ENCODE peak calls at places on chromosomes 11 and 22, in eight cellular contexts. I, S, Q, U, W, O, M and P are unnamed samples.
A peak's percentile ranks its signal among the peaks of the same experiment; 100 is the strongest.

GRCh38 chr11:17575431-17576425 is 28.7 kb downstream of the OTOG start:
- DNase-seq in M (no peak), I (no peak), W (peak; percentile 18), O (no peak), Q (no peak), U (no peak), S (no peak), P (peak; percentile 31)

GRCh38 chr11:107769189-107769588 is 57.3 kb upstream of the SLN start:
- DNase-seq in M (no peak), Q (no peak), S (no peak), O (no peak), I (no peak), U (no peak), W (no peak), P (no peak)

GRCh38 chr22:30308518-30309230 is 18.1 kb downstream of the TBC1D10A start:
- DNase-seq in W (no peak), S (no peak), O (peak; percentile 85), U (no peak), I (no peak), Q (no peak), M (no peak), P (no peak)

GRCh38 chr11:45847908-45848316 is 637 bp downstream of the CRY2 start:
- DNase-seq in Q (no peak), M (peak; percentile 47), O (peak; percentile 80), U (peak; percentile 46), I (peak; percentile 84), S (peak; percentile 64), W (peak; percentile 66), P (peak; percentile 38)

GRCh38 chr11:95450547-95451123 is 219.6 kb upstream of the SESN3 start:
- DNase-seq in M (no peak), Q (no peak), U (no peak), W (no peak), O (no peak), I (no peak), S (no peak), P (no peak)

GRCh38 chr11:69138265-69138664 is 17.5 kb upstream of the SMIM38 start:
- DNase-seq in W (peak; percentile 51), S (no peak), M (no peak), Q (no peak), O (no peak), I (peak; percentile 34), U (no peak), P (no peak)

GRCh38 chr11:68003846-68004550 is at the start of gene UNC93B1:
- DNase-seq in U (peak; percentile 81), M (peak; percentile 95), O (peak; percentile 94), I (peak; percentile 98), S (peak; percentile 91), W (peak; percentile 93), Q (peak; percentile 91), P (peak; percentile 76)

GRCh38 chr11:94968334-94968958 is 4.9 kb downstream of the CWC15 start:
- DNase-seq in Q (no peak), O (no peak), U (no peak), M (no peak), S (no peak), I (no peak), W (no peak), P (no peak)

GRCh38 chr22:29722151-29722550 is 2.3 kb downstream of the CABP7 start:
- DNase-seq in S (no peak), W (no peak), O (no peak), Q (no peak), I (no peak), U (no peak), M (no peak), P (no peak)

GRCh38 chr11:115334932-115335788 is 169.1 kb downstream of the CADM1 start:
- DNase-seq in M (no peak), I (no peak), Q (no peak), O (no peak), U (no peak), W (no peak), S (peak; percentile 17), P (no peak)

DNA sequence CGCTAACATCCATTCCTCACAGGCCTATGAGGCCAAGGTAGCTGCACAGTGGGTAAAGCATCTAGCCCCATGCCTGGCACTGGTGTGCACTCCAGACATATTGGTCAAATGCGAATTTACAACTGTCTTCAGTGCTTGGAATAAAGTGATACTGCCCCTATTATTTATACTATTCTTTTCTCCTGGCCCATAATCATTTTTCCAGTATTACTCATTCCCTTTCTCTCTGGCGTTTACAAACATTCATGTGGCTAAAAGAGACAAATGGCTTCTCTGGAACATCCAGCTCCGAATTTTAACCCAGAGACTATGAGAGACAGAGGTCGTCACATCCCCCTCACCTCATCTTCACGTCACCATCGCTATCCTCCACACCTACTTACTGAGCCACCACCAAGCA is 87.2 kb upstream of the PITPNB start:
- DNase-seq in S (no peak), M (no peak), O (no peak), U (no peak), W (no peak), Q (no peak), I (no peak), P (no peak)
- TF ChIP-seq POLR2AphosphoS5 in S (no peak), M (no peak), O (no peak), U (no peak), W (no peak), Q (no peak), I (no peak), P (no peak)

GRCh38 chr11:58575377-58576020 is at the start of gene LPXN:
- DNase-seq in M (peak; percentile 86), U (no peak), S (no peak), W (no peak), Q (no peak), I (no peak), O (no peak), P (no peak)
- TF ChIP-seq POLR2AphosphoS5 in M (peak; percentile 87), U (no peak), S (no peak), W (no peak), Q (peak; percentile 98), I (peak; percentile 97), O (peak; percentile 28), P (no peak)

DNA sequence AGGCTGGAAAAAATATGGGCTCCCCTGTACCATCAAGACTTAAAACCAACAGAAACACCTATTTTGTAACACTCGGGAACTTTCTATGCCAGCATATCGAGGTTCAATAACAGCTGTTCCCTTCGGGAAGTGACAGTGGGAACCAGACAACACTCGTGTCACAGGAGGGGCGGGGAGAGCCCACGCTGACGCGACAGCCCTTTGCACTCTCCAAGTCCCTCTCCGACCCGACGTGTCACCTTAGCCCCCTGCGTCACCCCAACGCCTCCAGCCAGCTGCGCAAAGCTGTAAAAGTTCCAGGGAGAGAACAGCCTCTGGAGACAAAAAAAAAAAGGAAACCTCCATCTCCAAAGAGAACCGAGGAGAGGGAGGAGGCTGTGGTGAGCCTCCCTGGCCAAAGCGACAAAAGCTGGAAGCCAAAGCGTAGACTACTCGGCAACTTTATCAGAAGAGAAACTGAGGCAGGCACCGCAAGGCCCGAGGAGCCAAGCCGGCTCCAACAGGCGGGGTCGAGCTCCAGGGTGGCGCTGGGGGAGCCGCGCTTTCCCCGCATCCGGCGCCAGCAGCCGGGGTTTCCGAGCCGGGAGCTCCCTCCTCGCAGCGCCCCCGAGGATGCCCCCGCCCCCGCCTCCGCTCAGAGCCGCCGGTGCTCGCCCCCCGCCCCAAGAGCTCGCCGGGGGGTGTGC is 751 bp downstream of the ARFGAP3 start:
- DNase-seq in W (peak; percentile 52), S (no peak), I (peak; percentile 88), Q (peak; percentile 37), M (peak; percentile 9), U (peak; percentile 40), O (peak; percentile 82), P (no peak)
- TF ChIP-seq POLR2AphosphoS5 in W (peak; percentile 18), S (no peak), I (peak; percentile 68), Q (no peak), M (no peak), U (peak; percentile 57), O (peak; percentile 15), P (no peak)

GRCh38 chr11:134562176-134562575 is 150.1 kb upstream of the B3GAT1 start:
- DNase-seq in W (no peak), O (peak; percentile 17), Q (no peak), U (no peak), S (no peak), M (no peak), I (no peak), P (no peak)

GRCh38 chr11:134564472-134565200 is 152.6 kb upstream of the B3GAT1 start:
- DNase-seq in I (no peak), O (no peak), U (no peak), M (no peak), Q (no peak), W (no peak), S (no peak), P (no peak)

GRCh38 chr11:134562941-134563471 is 151.0 kb upstream of the B3GAT1 start:
- DNase-seq in W (no peak), M (no peak), O (peak; percentile 62), U (no peak), Q (no peak), S (no peak), I (peak; percentile 58), P (no peak)

GRCh38 chr11:134566311-134566710 is 154.3 kb upstream of the B3GAT1 start:
- DNase-seq in I (no peak), S (no peak), M (no peak), U (no peak), Q (no peak), O (no peak), W (no peak), P (no peak)

DNA sequence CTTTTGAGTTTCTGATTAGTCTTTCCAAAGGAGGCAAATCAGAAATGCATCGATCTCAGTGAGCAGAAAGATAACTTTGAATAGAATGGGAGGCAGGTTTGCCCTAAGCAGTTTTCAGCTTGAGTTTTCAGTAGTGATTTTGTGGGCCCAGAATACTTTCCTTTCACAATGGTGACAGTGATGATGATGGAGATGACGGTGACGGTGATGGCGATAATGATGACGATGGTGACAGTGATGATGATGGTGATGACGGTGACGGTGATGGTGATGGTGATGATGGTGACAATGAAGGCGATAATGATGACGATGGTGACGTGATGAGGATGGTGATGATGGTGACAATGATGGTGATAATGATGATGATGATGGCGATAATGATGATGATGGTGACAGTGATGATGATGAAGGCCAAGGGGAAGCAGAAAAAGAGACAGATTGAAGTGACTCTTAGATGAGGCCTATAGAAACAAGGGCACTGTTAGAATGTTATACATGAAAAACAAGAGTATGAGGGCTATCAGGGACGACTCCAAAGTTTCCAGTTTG is 153.4 kb upstream of the B3GAT1 start:
- DNase-seq in Q (no peak), I (no peak), U (no peak), O (no peak), S (no peak), M (no peak), W (no peak), P (no peak)
- TF ChIP-seq POLR2AphosphoS5 in Q (no peak), I (no peak), U (no peak), O (no peak), S (no peak), M (no peak), W (no peak), P (no peak)

DNA sequence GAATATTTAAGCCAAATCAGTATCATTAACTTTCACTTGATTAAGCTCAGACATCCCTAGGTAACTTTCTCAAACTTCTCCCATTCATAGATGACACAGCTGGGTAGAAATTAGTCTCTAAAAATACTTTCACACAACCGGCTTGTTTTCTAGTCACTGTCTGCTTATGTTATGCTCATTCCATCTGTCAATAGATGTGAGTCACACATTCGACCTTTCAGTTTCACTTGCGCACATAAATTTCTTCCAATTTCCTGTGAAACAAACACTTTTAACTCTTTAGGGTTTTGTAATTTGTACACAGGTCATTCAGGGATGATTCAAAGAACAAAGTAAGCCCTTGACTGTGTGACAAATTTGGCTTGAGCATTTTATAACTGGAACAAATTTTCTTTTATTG is 723.0 kb downstream of the KCNA4 start:
- DNase-seq in S (no peak), M (no peak), W (no peak), U (no peak), Q (no peak), I (no peak), O (no peak), P (no peak)
- TF ChIP-seq POLR2AphosphoS5 in S (no peak), M (no peak), W (no peak), U (no peak), Q (no peak), I (no peak), O (no peak), P (no peak)